ENCODE peak calls at places on chromosomes 13 and 19, in nine cellular contexts. P is stimulated activated CD8-positive, alpha-beta memory T cell treated with anti-CD3 and anti-CD28 coated beads, Interleukin-12 subunit alpha, Interleukin-12 subunit beta, amount 100 ng/mL, for 4 hours; Q is right cardiac atrium; J is psoas muscle; O is HFFc6; D is T-helper 2 cell treated with Interferon-gamma antibody and Interleukin-4, amounts not matched to agents 5 μg/mL and 100 μg/mL, for 36 hours; W is EH; X is nephron progenitor cell; H is GM23338. Y is an unnamed sample.
A peak's percentile ranks its signal among the peaks of the same experiment; 100 is the strongest.

GRCh38 chr19:55212447-55212846 is 3.1 kb upstream of the PTPRH start:
- DNase-seq in J (no peak), D (no peak), P (no peak), Q (no peak), W (no peak), H (peak; percentile 44), X (no peak), O (no peak), Y (no peak)

GRCh38 chr19:34347561-34348165 is 17.3 kb upstream of the GPI start:
- DNase-seq in O (no peak), Q (no peak), P (no peak), X (no peak), H (no peak), J (no peak), D (no peak), W (no peak), Y (no peak)

GRCh38 chr19:40742477-40742876 is 7.8 kb downstream of the ACTMAP start:
- DNase-seq in Q (peak; percentile 39), O (no peak), H (no peak), J (no peak), P (no peak), X (no peak), W (no peak), D (no peak), Y (no peak)

GRCh38 chr19:51367565-51368365 is 1.0 kb downstream of the CLDND2 start:
- DNase-seq in P (peak; percentile 95), H (peak; percentile 99), O (peak; percentile 99), J (peak; percentile 99), Q (peak; percentile 100), W (peak; percentile 99), X (peak; percentile 100), D (peak; percentile 99), Y (peak; percentile 100)

GRCh38 chr13:91058066-91058465 is 289.4 kb upstream of the MIR17HG start:
- DNase-seq in H (peak; percentile 8), O (no peak), W (no peak), J (no peak), Q (no peak), X (peak; percentile 12), D (no peak), P (no peak), Y (no peak)

GRCh38 chr19:46296722-46297431 is at the start of gene HIF3A:
- DNase-seq in W (no peak), H (peak; percentile 99), D (no peak), X (peak; percentile 95), J (peak; percentile 68), Q (peak; percentile 92), P (no peak), O (no peak), Y (peak; percentile 79)

GRCh38 chr13:45048890-45049407 is 59.6 kb downstream of the GPALPP1 start:
- DNase-seq in D (peak; percentile 29), Q (no peak), W (no peak), H (no peak), X (no peak), J (no peak), P (no peak), O (no peak), Y (no peak)

GRCh38 chr13:41971848-41972247 is 10.9 kb upstream of the VWA8 start:
- DNase-seq in W (no peak), X (no peak), D (no peak), O (no peak), J (no peak), H (no peak), P (no peak), Q (no peak), Y (no peak)

GRCh38 chr13:76222511-76222910 is 586.4 kb downstream of the LMO7 start:
- DNase-seq in H (no peak), X (no peak), W (no peak), P (no peak), Q (no peak), J (no peak), O (no peak), D (no peak), Y (no peak)

GRCh38 chr19:45477713-45478453 is 10.1 kb downstream of the FOSB start:
- DNase-seq in H (no peak), X (no peak), W (no peak), J (no peak), P (no peak), O (no peak), D (no peak), Q (no peak), Y (no peak)

GRCh38 chr19:45402469-45403070 is 2.3 kb downstream of the PPP1R13L start:
- DNase-seq in X (peak; percentile 79), W (peak; percentile 65), O (no peak), Q (peak; percentile 85), H (peak; percentile 88), J (peak; percentile 60), D (no peak), P (no peak), Y (no peak)

GRCh38 chr19:34480971-34481821 is at the start of gene WTIP:
- DNase-seq in W (peak; percentile 84), J (peak; percentile 81), Q (peak; percentile 93), O (peak; percentile 67), P (no peak), D (no peak), H (peak; percentile 89), X (peak; percentile 91), Y (peak; percentile 79)

GRCh38 chr13:98598043-98598442 is 21.1 kb upstream of the STK24 start:
- DNase-seq in D (no peak), P (no peak), J (no peak), X (no peak), Q (no peak), O (no peak), W (peak; percentile 36), H (peak; percentile 73), Y (no peak)